ENCODE peak calls at places on chromosomes 13 and 19, in four cellular contexts. L is HepG2, N is K562, R is GM12878. M is an unnamed sample.

GRCh38 chr19:16527971-16528521 is 14.2 kb downstream of the CHERP start:
- DNase-seq in R (no peak), L (no peak), N (peak; percentile 41), M (peak; percentile 69)

GRCh38 chr19:44925114-44925891 is 10.9 kb downstream of the APOC1 start:
- DNase-seq in N (no peak), L (peak; percentile 95), R (no peak), M (no peak)

GRCh38 chr19:14695471-14695870 is 5.6 kb downstream of the ZNF333 start:
- DNase-seq in R (no peak), N (no peak), L (no peak), M (no peak)

GRCh38 chr13:24175847-24176246 is 15.3 kb downstream of the SPATA13 start:
- DNase-seq in N (no peak), R (no peak), L (no peak), M (no peak)

GRCh38 chr13:22061371-22061805 is 390.5 kb downstream of the FGF9 start:
- DNase-seq in L (no peak), R (peak; percentile 51), N (no peak), M (no peak)

GRCh38 chr13:37597477-37597876 is 1.1 kb downstream of the POSTN start:
- DNase-seq in N (no peak), R (no peak), L (no peak), M (no peak)

GRCh38 chr13:114164681-114165429 is 14.2 kb upstream of the CFAP97D2 start:
- DNase-seq in L (no peak), R (no peak), N (no peak), M (no peak)

GRCh38 chr19:27793128-27793643 is 1419.8 kb downstream of the UQCRFS1 start:
- DNase-seq in L (peak; percentile 87), N (peak; percentile 82), R (peak; percentile 61), M (peak; percentile 57)

GRCh38 chr13:97429681-97430081 is 4.3 kb upstream of the RAP2A start:
- DNase-seq in N (no peak), R (no peak), L (no peak), M (no peak)

GRCh38 chr13:98974053-98974452 is 3.8 kb downstream of the DOCK9 start:
- DNase-seq in L (no peak), N (peak; percentile 10), R (no peak), M (no peak)

GRCh38 chr19:56269348-56269747 is 3.2 kb upstream of the EDDM13 start:
- DNase-seq in L (no peak), R (no peak), N (no peak), M (no peak)

GRCh38 chr13:28548468-28548867 is 53.5 kb upstream of the FLT1 start:
- DNase-seq in R (no peak), N (no peak), L (no peak), M (no peak)

GRCh38 chr19:35451278-35452096 is 3.4 kb downstream of the FFAR2 start:
- DNase-seq in L (no peak), N (no peak), R (peak; percentile 86), M (no peak)

GRCh38 chr19:58396691-58397532 is 1.5 kb downstream of the RNF225 start:
- DNase-seq in R (no peak), N (peak; percentile 11), L (no peak), M (no peak)

GRCh38 chr19:7980168-7980567 is 25.3 kb downstream of the ELAVL1 start:
- DNase-seq in N (no peak), R (no peak), L (no peak), M (no peak)
- TF ChIP-seq TARDBP in N (no peak), R (no peak), L (no peak), M (no peak)

DNA sequence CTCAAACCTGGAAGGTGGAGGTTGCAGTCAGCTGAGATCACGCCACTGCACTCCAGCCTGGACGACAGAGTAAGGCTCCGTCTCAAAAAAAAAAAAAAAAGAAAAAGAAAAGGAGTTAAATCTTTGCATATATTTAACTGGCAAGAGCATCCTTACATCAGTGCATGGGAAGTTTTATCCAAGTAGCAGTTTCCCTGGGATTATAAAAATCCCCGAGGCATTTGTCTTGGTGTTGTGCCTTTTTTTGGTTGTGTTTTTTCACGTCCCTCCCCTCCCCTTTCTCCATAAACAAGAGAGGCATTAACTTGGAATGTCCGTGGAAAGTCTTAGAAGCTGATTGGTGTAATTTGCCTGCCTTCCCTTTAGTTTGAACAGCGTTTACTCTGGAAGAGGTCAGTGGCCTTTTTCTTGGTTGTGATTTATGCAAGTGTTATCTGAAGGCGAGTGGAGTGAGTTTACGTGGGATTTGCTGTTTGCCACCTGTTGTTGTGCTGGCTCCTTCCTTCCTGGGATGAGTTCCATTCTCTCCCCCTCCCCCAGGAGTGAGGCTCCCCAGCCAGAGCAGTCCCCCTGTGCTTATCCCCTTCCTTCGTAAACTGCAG is 7.1 kb downstream of the ACTN4 start:
- DNase-seq in L (no peak), N (no peak), R (no peak), M (no peak)
- TF ChIP-seq TARDBP in L (no peak), N (no peak), R (no peak), M (no peak)

GRCh38 chr13:26678330-26678729 is 82.3 kb downstream of the GPR12 start:
- DNase-seq in L (no peak), N (no peak), R (no peak), M (no peak)

GRCh38 chr13:26681036-26681435 is 79.5 kb downstream of the GPR12 start:
- DNase-seq in R (no peak), L (no peak), N (no peak), M (no peak)

GRCh38 chr13:26679411-26679810 is 81.2 kb downstream of the GPR12 start:
- DNase-seq in N (no peak), L (no peak), R (no peak), M (no peak)

GRCh38 chr13:26679945-26680516 is 80.6 kb downstream of the GPR12 start:
- DNase-seq in N (no peak), R (no peak), L (no peak), M (no peak)

DNA sequence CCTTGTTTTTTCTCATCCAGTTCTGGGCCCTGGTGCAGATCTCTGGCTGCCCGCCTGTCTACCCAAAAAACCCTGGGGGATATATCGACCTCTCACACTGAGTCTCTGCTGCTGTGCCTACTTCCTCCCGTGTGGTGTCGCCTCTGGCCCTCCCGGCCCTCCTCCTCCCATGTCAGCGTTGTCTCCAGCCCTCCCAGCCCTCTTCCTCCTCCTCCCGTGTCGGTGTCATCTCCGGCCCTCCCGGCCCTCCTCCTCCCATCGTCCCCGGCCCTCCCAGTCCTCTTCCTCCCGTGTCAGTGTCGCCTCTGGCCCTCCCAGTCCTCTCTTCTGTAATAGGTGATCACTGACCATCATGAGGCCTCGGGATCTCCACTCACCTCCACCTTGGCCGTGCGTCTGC is 81.8 kb downstream of the GPR12 start:
- DNase-seq in N (peak; percentile 8), R (no peak), L (no peak), M (no peak)
- TF ChIP-seq TARDBP in N (no peak), R (no peak), L (no peak), M (no peak)

GRCh38 chr19:48900477-48901452 is 653 bp downstream of the NUCB1 start:
- DNase-seq in L (peak; percentile 29), N (no peak), R (no peak), M (peak; percentile 44)
- TF ChIP-seq TARDBP in L (no peak), N (no peak), R (peak; percentile 79), M (no peak)

DNA sequence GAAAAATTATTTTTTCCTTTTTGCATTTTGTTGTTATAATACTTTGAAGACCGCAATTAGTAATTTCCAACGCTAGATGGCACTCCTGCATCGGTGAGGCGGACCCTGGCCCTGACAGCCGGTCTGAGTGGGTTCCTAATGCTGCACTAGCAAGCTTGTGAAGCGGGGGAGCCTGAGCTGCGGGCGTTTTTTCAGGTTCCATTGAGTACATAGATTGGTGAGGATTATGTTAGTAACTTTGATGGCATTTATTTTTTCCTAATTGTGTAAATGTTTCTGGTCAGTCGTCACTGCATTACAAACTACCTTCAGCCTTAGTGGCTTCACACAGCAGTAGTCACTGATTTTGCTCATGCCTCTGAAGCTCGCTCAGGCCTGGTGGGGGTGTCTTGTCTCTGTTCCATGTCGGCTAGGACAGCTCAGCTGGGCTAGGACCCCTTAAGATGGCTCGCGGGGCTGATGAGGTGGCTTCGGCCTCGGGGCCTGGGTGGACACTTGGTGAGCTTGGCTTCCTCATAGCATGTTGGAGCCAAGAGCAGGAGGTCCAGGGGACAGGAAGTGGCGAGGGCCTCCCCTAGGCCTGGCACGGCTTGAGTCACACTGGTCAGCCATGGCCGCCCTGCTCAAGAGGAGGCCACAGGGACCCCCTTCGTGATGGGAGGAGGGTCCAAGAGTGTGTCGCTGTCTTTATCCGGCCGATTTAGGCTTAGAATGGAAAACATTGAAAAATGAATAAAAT is 25.0 kb downstream of the ERCC5 start:
- DNase-seq in L (peak; percentile 39), R (no peak), N (peak; percentile 56), M (peak; percentile 52)
- TF ChIP-seq TARDBP in L (no peak), R (no peak), N (no peak), M (no peak)

GRCh38 chr13:99974939-99975561 is 3.5 kb upstream of the ZIC5 start:
- DNase-seq in N (no peak), R (no peak), L (no peak), M (no peak)
- TF ChIP-seq TARDBP in N (no peak), R (no peak), L (no peak), M (no peak)

M was measured in HEK293T.